ENCODE peak calls at places on chromosomes 12 and 14, in five cellular contexts. D is H9, W is mesendoderm, P is trophoblast cell, H is neuronal stem cell. T is an unnamed sample.

GRCh38 chr12:51521554-51522276 is 69.3 kb upstream of the SCN8A start:
- DNase-seq in D (no peak), W (no peak), P (no peak), H (no peak), T (peak; percentile 29)

GRCh38 chr14:88269816-88270416 is 53.2 kb downstream of the KCNK10 start:
- DNase-seq in D (peak; percentile 30), W (no peak), P (no peak), H (no peak), T (no peak)

GRCh38 chr12:65955418-65955817 is 131.1 kb downstream of the HMGA2 start:
- DNase-seq in D (no peak), W (no peak), P (no peak), H (no peak), T (no peak)

GRCh38 chr14:59629384-59630158 is 53.0 kb upstream of the CCDC175 start:
- DNase-seq in D (no peak), W (no peak), P (no peak), H (no peak), T (no peak)

GRCh38 chr12:14263742-14264141 is 101.7 kb upstream of the ATF7IP start:
- DNase-seq in D (no peak), W (no peak), P (no peak), H (no peak), T (no peak)

GRCh38 chr14:70821916-70822705 is 12.8 kb upstream of the MAP3K9 start:
- DNase-seq in D (peak; percentile 60), W (peak; percentile 74), P (peak; percentile 64), H (peak; percentile 62), T (peak; percentile 35)

GRCh38 chr14:73477618-73478266 is 13.0 kb upstream of the RIOX1 start:
- DNase-seq in D (no peak), W (no peak), P (peak; percentile 43), H (no peak), T (peak; percentile 76)

GRCh38 chr12:21416611-21417121 is 20.8 kb upstream of the PYROXD1 start:
- DNase-seq in D (no peak), W (no peak), P (peak; percentile 13), H (peak; percentile 66), T (peak; percentile 42)

GRCh38 chr14:102806447-102806846 is 29.2 kb downstream of the TRAF3 start:
- DNase-seq in D (no peak), W (no peak), P (no peak), H (no peak), T (no peak)

GRCh38 chr12:3252416-3252815 is 175.2 kb downstream of the TSPAN9 start:
- DNase-seq in D (no peak), W (no peak), P (no peak), H (no peak), T (peak; percentile 74)

GRCh38 chr14:41285193-41285748 is 321.4 kb upstream of the LRFN5 start:
- DNase-seq in D (no peak), W (peak; percentile 33), P (peak; percentile 61), H (peak; percentile 57), T (peak; percentile 1)

GRCh38 chr14:91396959-91397815 is 20.4 kb downstream of the CCDC88C start:
- DNase-seq in D (peak; percentile 60), W (no peak), P (no peak), H (no peak), T (no peak)

GRCh38 chr14:41993687-41994086 is 387.0 kb downstream of the LRFN5 start:
- DNase-seq in D (no peak), W (no peak), P (no peak), H (no peak), T (no peak)

GRCh38 chr12:91139264-91139663 is 28.0 kb upstream of the LUM start:
- DNase-seq in D (no peak), W (peak; percentile 38), P (no peak), H (no peak), T (peak; percentile 17)

GRCh38 chr14:88799522-88799921 is 6.8 kb upstream of the EML5 start:
- DNase-seq in D (no peak), W (no peak), P (no peak), H (no peak), T (no peak)

GRCh38 chr14:103013028-103013427 is 44.3 kb downstream of the CDC42BPB start:
- DNase-seq in D (no peak), W (no peak), P (no peak), H (no peak), T (no peak)

GRCh38 chr14:68144051-68144681 is 324.6 kb downstream of the RAD51B start:
- DNase-seq in D (no peak), W (no peak), P (no peak), H (no peak), T (peak; percentile 11)

GRCh38 chr12:64428956-64429355 is 23.0 kb upstream of the TBK1 start:
- DNase-seq in D (no peak), W (no peak), P (no peak), H (no peak), T (no peak)

GRCh38 chr14:32049361-32050103 is 27.6 kb upstream of the ARHGAP5 start:
- DNase-seq in D (no peak), W (peak; percentile 20), P (no peak), H (no peak), T (no peak)

DNA sequence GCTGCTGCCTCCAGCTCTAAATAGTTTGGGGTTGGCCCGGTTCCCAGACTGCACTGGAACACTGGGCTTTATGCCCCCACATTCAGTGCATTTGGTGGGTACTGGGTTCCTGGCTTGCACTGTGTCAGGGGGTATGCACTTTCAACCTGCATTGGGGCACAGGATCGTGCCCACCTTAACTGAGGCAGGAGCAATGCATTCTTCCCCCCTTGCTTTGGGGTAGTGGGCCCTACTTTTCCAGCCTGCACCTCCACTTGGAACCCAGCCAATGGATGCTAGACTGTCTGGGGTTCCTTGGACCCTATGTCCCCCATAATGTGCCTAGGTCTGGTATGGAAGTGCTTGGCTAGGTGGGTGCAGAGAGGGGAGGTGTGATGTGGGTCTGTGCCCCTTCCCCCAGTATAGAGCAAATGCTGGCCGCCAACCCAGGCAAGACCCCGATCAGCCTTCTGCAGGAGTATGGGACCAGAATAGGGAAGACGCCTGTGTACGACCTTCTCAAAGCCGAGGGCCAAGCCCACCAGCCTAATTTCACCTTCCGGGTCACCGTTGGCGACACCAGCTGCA is 615 bp downstream of the TARBP2 start:
- DNase-seq in D (no peak), W (no peak), P (no peak), H (no peak), T (no peak)
- H3K4ac ChIP-seq in D (no peak overlapping the region), W (peak overlapping the region; percentile 74), P (peak overlapping the region; percentile 81), H (peak overlapping the region; percentile 96), T (peak overlapping the region; percentile 98)

DNA sequence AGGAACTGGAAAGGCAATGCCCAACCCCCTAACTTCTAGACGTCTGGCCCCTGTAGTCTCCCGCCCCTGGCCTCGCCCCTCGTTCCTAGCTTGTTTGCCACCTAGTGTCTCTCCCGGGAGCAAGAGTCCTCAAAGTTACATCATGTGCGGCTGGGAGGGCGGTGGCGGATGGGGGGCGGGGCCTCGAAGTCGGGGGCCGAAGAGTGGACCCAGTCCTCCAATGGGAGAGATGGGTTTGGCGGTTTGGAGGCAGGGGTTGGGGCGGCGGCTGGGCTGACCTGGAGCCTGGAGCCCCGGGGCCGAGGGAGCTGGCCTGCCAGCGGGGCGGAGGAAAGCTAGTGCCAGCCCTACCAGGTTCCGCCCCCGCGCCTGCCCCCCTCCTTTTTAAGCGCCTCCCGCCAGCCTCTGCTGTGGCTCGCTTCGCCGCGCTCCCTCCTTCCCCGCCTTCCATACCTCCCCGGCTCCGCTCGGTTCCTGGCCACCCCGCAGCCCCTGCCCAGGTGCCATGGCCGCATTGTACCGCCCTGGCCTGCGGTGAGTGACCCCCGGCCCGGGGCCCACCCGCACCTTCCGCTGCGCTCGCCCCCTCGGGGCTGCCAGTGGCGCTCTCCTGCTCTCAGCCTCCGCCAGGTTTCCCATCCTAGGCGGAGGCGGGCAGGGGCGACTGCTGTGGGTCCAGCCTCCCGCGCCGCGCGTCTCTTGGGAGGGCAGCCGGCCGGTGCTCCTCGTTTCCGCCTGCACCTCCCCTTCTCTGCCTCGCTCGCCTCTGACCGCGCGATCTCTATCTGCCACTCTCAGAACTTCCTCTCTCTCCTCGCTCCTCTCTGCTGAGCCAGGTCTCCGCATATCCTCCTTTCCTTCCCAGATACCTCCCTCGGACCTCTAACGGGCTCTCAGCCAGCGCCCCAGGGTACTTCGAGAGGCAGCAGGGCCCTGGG is at the start of gene PCK2:
- DNase-seq in D (peak; percentile 99), W (peak; percentile 99), P (peak; percentile 69), H (peak; percentile 81), T (peak; percentile 88)
- H3K4ac ChIP-seq in D (no peak within 1 kb of the TSS), W (peak within 1 kb of the TSS; percentile 43), P (peak within 1 kb of the TSS; percentile 71), H (no peak within 1 kb of the TSS), T (peak within 1 kb of the TSS; percentile 90)

DNA sequence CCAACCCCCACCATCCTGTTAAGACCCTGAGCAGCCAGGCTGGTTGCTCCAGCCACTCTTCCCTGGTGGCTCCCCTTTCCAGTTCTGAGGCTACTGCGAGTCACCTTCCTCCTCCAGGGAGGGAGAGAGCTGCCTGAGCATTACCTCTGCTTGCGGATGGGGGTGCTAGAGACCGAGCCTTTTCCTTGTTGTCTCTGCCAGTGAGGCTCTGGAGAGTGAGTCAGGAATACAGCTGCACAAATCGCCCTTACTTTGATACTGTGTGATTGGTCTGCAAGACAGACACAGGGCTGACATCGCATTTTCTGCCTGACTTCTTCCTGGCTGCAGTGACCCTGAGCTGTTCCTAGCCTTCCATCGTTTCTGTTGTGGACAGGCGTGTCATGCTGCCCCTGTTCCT is 94.3 kb downstream of the SLC25A47 start:
- DNase-seq in D (peak; percentile 89), W (peak; percentile 91), P (peak; percentile 56), H (peak; percentile 67), T (peak; percentile 97)
- H3K4ac ChIP-seq in D (no peak overlapping the region), W (no peak overlapping the region), P (no peak overlapping the region), H (no peak overlapping the region), T (peak overlapping the region; percentile 69)

GRCh38 chr14:22837750-22838538 is 1.6 kb downstream of the MMP14 start:
- DNase-seq in D (no peak), W (peak; percentile 70), P (peak; percentile 46), H (no peak), T (peak; percentile 33)
- H3K4ac ChIP-seq in D (no peak overlapping the region), W (peak overlapping the region; percentile 88), P (peak overlapping the region; percentile 98), H (no peak overlapping the region), T (peak overlapping the region; percentile 93)

DNA sequence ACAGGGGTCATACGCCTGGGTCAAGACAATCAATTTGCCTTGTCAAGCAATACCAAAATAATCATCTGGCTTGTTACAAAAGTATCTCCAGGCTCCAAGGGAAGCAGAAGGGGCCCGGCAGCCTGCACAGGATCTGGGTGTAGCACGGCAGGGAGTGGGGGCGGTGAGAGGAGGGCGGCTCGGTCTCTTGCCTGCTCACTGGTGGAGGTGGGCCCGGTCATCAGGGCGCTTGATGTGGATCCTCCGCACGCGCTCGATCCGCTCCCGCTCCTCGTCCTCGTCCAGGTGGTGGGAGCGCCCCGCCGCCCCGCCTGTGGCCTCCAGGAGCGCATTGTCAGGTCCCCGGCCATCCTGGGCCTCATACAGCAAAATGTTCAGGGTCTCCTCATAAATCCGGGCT is 25.7 kb downstream of the KCTD10 start:
- DNase-seq in D (no peak), W (no peak), P (no peak), H (no peak), T (no peak)
- H3K4ac ChIP-seq in D (no peak overlapping the region), W (no peak overlapping the region), P (no peak overlapping the region), H (no peak overlapping the region), T (no peak overlapping the region)